ENCODE peak calls at places on chromosomes 6 and 20, in four cellular contexts. S, N, L and B are unnamed samples.

GRCh38 chr20:50224553-50225255 is 34.1 kb downstream of the CEBPB start:
- DNase-seq in S (peak; percentile 65), N (peak; percentile 80), L (peak; percentile 91), B (peak; percentile 68)

GRCh38 chr6:79872303-79872702 is 75.0 kb downstream of the ELOVL4 start:
- DNase-seq in S (no peak), N (no peak), L (no peak), B (no peak)

GRCh38 chr6:2063547-2063946 is 181.9 kb downstream of the GMDS start:
- DNase-seq in S (no peak), N (no peak), L (no peak), B (no peak)

GRCh38 chr6:101830501-101831031 is 437.1 kb downstream of the GRIK2 start:
- DNase-seq in S (no peak), N (no peak), L (no peak), B (no peak)

GRCh38 chr6:6333498-6333897 is 13.0 kb upstream of the F13A1 start:
- DNase-seq in S (no peak), N (no peak), L (no peak), B (no peak)

GRCh38 chr20:18164356-18164755 is 26.7 kb downstream of the KAT14 start:
- DNase-seq in S (no peak), N (no peak), L (no peak), B (no peak)

GRCh38 chr20:53100476-53100911 is 128.3 kb downstream of the TSHZ2 start:
- DNase-seq in S (no peak), N (no peak), L (no peak), B (no peak)

GRCh38 chr6:159980474-159980873 is 11.6 kb downstream of the IGF2R start:
- DNase-seq in S (no peak), N (no peak), L (no peak), B (no peak)

GRCh38 chr6:5501837-5502236 is 240.5 kb downstream of the FARS2 start:
- DNase-seq in S (no peak), N (no peak), L (no peak), B (peak; percentile 16)

GRCh38 chr20:62382306-62383198 is 4.4 kb upstream of the RPS21 start:
- DNase-seq in S (peak; percentile 87), N (peak; percentile 83), L (peak; percentile 77), B (peak; percentile 86)

GRCh38 chr6:22448311-22448711 is 121.1 kb upstream of the HDGFL1 start:
- DNase-seq in S (no peak), N (no peak), L (no peak), B (no peak)

GRCh38 chr20:56995635-56996075 is 270.8 kb downstream of the BMP7 start:
- DNase-seq in S (no peak), N (no peak), L (no peak), B (peak; percentile 21)

GRCh38 chr6:106119526-106119925 is 33.4 kb downstream of the PRDM1 start:
- DNase-seq in S (peak; percentile 67), N (no peak), L (no peak), B (no peak)

GRCh38 chr6:122609881-122610689 is at the start of gene PKIB:
- DNase-seq in S (peak; percentile 86), N (peak; percentile 77), L (no peak), B (peak; percentile 92)
- TF ChIP-seq CTCF in S (no peak), N (no peak), L (no peak), B (peak; percentile 44)

DNA sequence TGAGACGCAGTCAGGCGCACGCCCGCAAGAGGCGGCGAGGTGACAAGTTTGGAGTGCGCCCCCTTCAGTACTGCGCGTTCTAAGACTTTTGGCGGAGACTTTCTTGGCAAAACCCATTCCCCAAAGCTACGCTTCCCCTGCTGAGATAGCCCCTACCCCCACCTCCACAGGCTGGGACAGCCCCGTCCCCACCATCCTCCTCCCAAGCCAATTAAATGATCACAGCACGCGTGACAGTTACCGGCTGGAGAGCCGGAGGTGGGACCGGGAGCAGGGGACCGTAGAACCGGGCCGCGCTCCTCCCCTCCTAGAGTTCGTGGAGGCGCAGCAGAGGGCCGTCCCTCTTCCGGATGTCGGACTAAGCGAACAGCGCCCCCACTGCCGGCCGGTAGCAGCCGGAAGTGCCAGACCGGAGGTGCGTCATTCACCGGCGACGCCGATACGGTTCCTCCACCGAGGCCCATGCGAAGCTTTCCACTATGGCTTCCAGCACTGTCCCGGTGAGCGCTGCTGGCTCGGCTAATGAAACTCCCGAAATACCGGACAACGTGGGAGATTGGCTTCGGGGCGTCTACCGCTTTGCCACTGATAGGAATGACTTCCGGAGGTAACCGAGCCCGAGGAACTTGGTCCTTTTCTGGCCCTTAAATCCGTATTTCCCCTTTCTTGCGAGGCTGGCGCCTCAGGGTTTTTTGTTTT is at the start of gene TOMM6:
- DNase-seq in S (peak; percentile 97), N (peak; percentile 97), L (peak; percentile 94), B (peak; percentile 96)
- TF ChIP-seq POLR2A in S (peak; percentile 90), N (peak; percentile 44), L (peak; percentile 84), B (peak; percentile 94)

DNA sequence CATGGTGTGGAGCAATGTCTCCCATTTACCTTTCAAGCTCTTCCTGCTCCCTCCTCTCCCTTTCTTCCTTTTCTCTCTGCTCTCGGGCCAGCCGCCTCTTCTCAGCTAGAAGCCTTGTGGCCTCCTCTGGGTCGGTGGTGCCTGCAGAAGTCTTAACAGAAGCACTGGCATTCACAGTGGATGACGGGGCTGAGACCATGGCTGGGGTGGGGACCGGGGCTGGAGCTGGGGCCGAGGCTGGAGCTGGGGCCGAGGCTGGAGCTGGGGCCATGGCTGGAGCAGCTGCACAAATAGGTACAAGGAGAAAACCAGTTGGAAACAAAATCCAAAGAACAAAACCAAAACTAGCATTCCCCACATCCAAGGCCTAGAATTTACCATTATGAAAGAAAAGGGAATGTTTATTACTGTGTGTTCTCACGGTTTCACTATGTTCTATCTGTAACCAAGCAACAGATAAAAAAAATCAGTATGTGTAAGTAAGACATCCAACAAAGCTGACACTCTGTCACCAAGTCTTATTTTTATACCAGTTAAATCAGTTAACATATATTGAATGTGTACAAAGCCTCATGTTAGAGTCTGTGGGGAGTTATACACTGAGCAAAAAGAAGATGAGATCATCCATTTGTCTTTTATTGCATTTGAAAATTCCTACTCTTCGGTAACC is 72.9 kb upstream of the BCLAF1 start:
- DNase-seq in S (no peak), N (no peak), L (no peak), B (no peak)
- TF ChIP-seq CTCF in S (no peak), N (no peak), L (no peak), B (no peak)

GRCh38 chr6:139375239-139376053 is 998 bp upstream of the CITED2 start:
- DNase-seq in S (peak; percentile 95), N (peak; percentile 95), L (peak; percentile 93), B (peak; percentile 94)
- TF ChIP-seq POLR2A in S (peak; percentile 76), N (no peak), L (peak; percentile 61), B (peak; percentile 86)

DNA sequence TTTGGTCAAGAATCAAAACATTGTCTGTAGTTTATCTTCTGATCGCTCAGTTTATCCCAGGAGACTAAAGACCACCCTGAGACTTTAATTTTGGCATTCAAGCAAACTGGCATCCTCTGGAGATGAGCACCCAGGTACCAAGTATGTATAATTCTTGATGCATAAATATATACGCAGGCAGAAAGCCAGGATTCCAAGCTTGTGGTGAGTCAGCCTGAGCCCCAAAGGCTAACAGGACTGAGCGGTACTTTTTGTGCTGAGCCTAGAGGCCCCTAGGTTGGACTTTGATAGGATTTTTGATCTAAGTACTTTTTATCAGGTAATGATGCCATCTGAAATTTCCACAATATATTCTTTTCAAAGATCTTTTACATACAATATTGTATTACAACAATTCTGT is 301.3 kb downstream of the TFAP2B start:
- DNase-seq in S (no peak), N (no peak), L (no peak), B (no peak)
- TF ChIP-seq CTCF in S (no peak), N (no peak), L (no peak), B (no peak)

GRCh38 chr20:5545381-5545941 is 204.7 kb upstream of the SHLD1 start:
- DNase-seq in S (no peak), N (no peak), L (no peak), B (no peak)
- TF ChIP-seq POLR2A in S (no peak), N (no peak), L (no peak), B (no peak)

DNA sequence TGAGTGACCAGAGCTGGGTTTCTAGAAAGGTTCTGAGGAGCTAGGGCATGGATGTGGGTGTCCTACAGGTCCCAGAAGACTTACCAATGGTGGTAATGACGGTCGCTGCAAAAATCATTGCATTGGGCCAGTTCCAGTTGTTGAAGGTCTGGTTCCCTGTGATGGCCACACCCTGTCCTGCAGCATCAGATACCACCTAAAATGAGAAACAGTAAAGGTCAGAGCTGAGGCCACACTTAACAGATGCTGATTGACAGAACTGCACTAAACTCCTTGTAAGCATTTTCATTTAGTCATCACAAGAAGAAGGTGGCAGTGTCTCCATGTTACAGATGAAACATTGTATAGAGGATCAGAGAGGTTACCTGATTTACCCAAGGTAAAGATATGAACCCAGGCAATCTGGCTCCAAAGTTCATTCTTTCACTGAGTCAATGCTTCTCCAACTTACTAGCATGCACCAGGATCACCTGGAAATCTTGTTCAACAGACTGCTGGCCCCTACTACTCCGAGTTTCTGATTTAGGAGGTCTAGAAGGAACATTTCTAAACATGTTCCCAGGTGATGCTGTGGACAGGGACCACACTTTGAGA is 33.4 kb downstream of the KCNK5 start:
- DNase-seq in S (no peak), N (no peak), L (no peak), B (no peak)
- TF ChIP-seq CTCF in S (no peak), N (no peak), L (no peak), B (no peak)

DNA sequence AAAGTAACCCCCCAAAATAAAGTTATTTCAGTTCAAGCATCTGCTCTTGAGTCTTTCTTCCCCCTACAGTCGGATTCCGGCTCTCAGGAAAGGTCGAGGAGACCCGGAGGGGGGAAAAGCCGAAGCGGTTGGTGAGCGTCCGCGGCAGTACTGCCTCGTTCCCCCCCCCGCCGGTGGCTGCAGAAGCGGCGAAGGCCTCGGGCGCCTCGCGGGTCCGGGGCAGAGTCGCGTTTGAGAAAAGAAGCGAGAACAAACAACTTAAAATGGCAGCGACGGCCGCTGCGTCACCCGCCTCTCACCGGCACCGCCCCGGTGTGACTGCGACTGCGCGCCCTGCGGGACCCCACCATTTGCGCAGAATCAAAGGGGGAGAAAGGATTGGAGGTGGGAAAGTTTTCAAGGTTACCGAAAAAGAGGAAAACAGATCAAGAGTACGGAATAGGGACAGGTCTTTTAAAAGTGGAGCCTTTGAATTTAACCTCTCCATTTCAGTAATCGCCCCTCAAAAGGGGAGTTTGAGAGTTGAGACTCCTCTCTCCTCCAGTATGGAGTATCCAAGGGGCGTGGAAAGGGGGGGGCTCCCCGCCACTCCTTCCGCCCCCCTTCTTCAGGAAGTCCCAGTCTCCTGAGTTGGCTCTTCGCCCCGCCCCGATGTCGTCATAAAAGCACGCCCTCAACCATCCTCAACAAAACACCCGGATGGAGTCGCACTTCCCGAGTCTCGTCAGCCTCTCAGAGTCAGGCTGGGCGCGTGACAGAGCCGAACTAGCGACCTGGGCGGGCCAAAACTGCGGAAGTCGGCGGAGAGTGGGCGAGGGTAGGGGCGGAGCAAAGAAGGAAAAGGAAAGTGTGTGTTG is 1.9 kb upstream of the C6orf62 start:
- DNase-seq in S (peak; percentile 100), N (peak; percentile 100), L (peak; percentile 100), B (peak; percentile 100)
- TF ChIP-seq POLR2A in S (peak; percentile 100), N (peak; percentile 94), L (peak; percentile 99), B (peak; percentile 100)